ENCODE peak calls at places on chromosomes 3 and 15, in eight cellular contexts. R, B, J, L, X, F, P and D are unnamed samples.

GRCh38 chr15:84659904-84660781 is 2.1 kb upstream of the NMB start:
- DNase-seq in R (no peak), B (no peak), J (no peak), L (no peak), X (no peak), F (no peak), P (no peak), D (no peak)

GRCh38 chr3:51389423-51390183 is 1.5 kb upstream of the RBM15B start:
- DNase-seq in R (peak; percentile 84), B (no peak), J (peak; percentile 42), L (peak; percentile 84), X (peak; percentile 10), F (no peak), P (no peak), D (no peak)

GRCh38 chr3:71998995-71999673 is 214.2 kb upstream of the PROK2 start:
- DNase-seq in R (no peak), B (no peak), J (no peak), L (no peak), X (no peak), F (no peak), P (no peak), D (no peak)

GRCh38 chr3:106257172-106257571 is 388.4 kb upstream of the CBLB start:
- DNase-seq in R (no peak), B (no peak), J (no peak), L (no peak), X (no peak), F (no peak), P (no peak), D (no peak)

GRCh38 chr3:152968388-152969024 is 133.6 kb downstream of the P2RY1 start:
- DNase-seq in R (no peak), B (no peak), J (no peak), L (no peak), X (no peak), F (no peak), P (no peak), D (no peak)

GRCh38 chr15:57731543-57732103 is 25.1 kb downstream of the POLR2M start:
- DNase-seq in R (no peak), B (peak; percentile 17), J (no peak), L (no peak), X (no peak), F (no peak), P (no peak), D (peak; percentile 74)

GRCh38 chr3:61221759-61222362 is 29.4 kb downstream of the FHIT start:
- DNase-seq in R (no peak), B (no peak), J (no peak), L (no peak), X (no peak), F (no peak), P (no peak), D (no peak)

GRCh38 chr3:45311327-45311726 is 77.0 kb upstream of the LARS2 start:
- DNase-seq in R (no peak), B (no peak), J (no peak), L (no peak), X (no peak), F (peak; percentile 44), P (no peak), D (no peak)

GRCh38 chr3:186826316-186826977 is 16.1 kb upstream of the ADIPOQ start:
- DNase-seq in R (peak; percentile 81), B (no peak), J (no peak), L (peak; percentile 47), X (no peak), F (no peak), P (no peak), D (no peak)

GRCh38 chr15:41853831-41854230 is 15.2 kb downstream of the PLA2G4B start:
- DNase-seq in R (no peak), B (no peak), J (no peak), L (no peak), X (no peak), F (no peak), P (no peak), D (no peak)

GRCh38 chr15:41851755-41852370 is 13.2 kb downstream of the PLA2G4B start:
- DNase-seq in R (no peak), B (no peak), J (no peak), L (no peak), X (no peak), F (no peak), P (no peak), D (no peak)

GRCh38 chr15:41852736-41853135 is 14.1 kb downstream of the PLA2G4B start:
- DNase-seq in R (no peak), B (no peak), J (no peak), L (no peak), X (no peak), F (no peak), P (no peak), D (no peak)

GRCh38 chr15:41854443-41854842 is 15.8 kb downstream of the PLA2G4B start:
- DNase-seq in R (no peak), B (no peak), J (no peak), L (no peak), X (no peak), F (no peak), P (no peak), D (no peak)

GRCh38 chr15:41853191-41853590 is 14.5 kb downstream of the PLA2G4B start:
- DNase-seq in R (no peak), B (no peak), J (no peak), L (no peak), X (no peak), F (no peak), P (no peak), D (no peak)
- H3K27ac ChIP-seq in R (no peak overlapping the region), B (no peak overlapping the region), J (no peak overlapping the region), L (no peak overlapping the region), X (no peak overlapping the region), F (no peak overlapping the region), P (no peak overlapping the region), D (no peak overlapping the region)

GRCh38 chr3:133948131-133948810 is 52.6 kb upstream of the RAB6B start:
- DNase-seq in R (peak; percentile 80), B (no peak), J (no peak), L (no peak), X (no peak), F (no peak), P (no peak), D (no peak)
- H3K4me1 ChIP-seq in R (no peaks in the 10 kb centered on the region), B (peaks cover 15% of the 10 kb centered on the region), J (no peaks in the 10 kb centered on the region), L (peaks cover 25% of the 10 kb centered on the region), X (peaks cover 31% of the 10 kb centered on the region), F (peaks cover 22% of the 10 kb centered on the region), P (peaks cover 24% of the 10 kb centered on the region), D (peaks cover 40% of the 10 kb centered on the region)

DNA sequence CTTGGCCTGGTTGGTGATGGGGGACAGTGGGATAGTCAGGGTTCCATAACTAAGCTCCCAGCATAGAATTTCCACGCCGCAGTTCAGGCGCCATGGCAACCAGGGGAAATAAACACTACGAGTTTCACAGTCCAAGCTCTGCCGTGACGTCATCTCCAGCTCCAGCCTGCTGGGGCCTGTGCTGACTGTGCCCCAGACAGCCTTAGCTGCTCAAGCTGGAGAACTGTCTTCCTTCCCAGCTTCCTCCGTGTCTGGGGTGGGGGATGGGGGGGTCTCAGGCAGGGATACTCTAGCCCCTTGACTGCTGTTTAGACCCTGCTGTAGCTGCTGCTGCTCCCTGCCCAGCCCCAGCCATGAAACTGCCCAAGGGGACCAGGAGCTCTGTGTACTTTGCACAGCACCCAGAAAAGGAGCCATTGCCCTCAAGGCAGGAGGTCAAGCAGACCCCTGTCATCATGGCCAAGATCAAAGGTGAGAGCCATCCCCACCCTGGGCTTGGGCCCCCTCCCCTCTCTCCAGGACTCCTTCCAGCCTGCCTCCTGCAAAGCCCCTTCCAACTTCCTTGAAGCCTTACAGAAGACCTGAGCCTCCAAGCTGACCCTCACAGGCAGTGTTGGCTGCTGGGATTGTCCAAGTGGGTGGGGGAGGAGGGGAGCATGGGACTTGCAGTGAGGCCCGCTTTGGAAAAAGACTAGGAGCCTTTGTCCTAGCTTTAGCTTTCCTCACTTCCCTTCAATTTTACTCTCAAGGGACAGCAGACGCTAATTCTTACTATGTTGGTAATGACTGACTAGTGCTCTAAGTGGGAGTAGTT is 11.4 kb upstream of the CSPG4 start:
- DNase-seq in R (peak; percentile 80), B (peak; percentile 80), J (peak; percentile 81), L (peak; percentile 72), X (no peak), F (no peak), P (no peak), D (peak; percentile 97)
- TF ChIP-seq POLR2AphosphoS5 in R (no peak), B (peak; percentile 63), J (no peak), L (no peak), X (no peak), F (peak; percentile 39), P (no peak), D (peak; percentile 83)

DNA sequence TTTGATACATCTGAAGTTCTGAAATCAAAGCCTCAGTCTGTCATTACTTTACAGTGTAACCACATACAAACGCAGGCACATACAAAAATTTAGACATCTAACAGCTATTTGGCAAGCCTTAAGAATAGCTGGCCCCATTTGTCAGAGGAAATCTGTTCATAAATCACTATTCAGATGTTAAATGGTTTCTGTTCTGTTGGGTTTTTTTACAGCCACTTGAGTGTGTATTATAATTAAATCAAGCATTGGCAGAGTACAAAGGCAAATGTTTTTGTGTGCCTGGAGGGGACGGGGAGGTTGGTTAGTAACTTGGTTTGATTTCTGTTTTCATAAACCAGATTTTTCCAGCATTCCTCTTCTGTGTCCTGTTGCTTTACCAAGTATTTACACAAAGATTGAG is 24.1 kb downstream of the PIGB start:
- DNase-seq in R (no peak), B (no peak), J (no peak), L (peak; percentile 74), X (no peak), F (no peak), P (no peak), D (no peak)
- H3K27ac ChIP-seq in R (peak overlapping the region; percentile 12), B (no peak overlapping the region), J (no peak overlapping the region), L (peak overlapping the region; percentile 94), X (no peak overlapping the region), F (no peak overlapping the region), P (no peak overlapping the region), D (no peak overlapping the region)

GRCh38 chr3:157128771-157129671 is 30.9 kb downstream of the CCNL1 start:
- DNase-seq in R (peak; percentile 79), B (peak; percentile 65), J (peak; percentile 40), L (no peak), X (no peak), F (no peak), P (peak; percentile 22), D (peak; percentile 91)

GRCh38 chr3:157127831-157128767 is 31.8 kb downstream of the CCNL1 start:
- DNase-seq in R (no peak), B (no peak), J (peak; percentile 78), L (no peak), X (no peak), F (peak; percentile 97), P (peak; percentile 75), D (peak; percentile 91)

GRCh38 chr3:157127268-157127667 is 32.7 kb downstream of the CCNL1 start:
- DNase-seq in R (no peak), B (no peak), J (no peak), L (no peak), X (no peak), F (no peak), P (no peak), D (peak; percentile 42)

GRCh38 chr3:157125101-157125500 is 34.8 kb downstream of the CCNL1 start:
- DNase-seq in R (no peak), B (no peak), J (no peak), L (no peak), X (no peak), F (no peak), P (no peak), D (no peak)

DNA sequence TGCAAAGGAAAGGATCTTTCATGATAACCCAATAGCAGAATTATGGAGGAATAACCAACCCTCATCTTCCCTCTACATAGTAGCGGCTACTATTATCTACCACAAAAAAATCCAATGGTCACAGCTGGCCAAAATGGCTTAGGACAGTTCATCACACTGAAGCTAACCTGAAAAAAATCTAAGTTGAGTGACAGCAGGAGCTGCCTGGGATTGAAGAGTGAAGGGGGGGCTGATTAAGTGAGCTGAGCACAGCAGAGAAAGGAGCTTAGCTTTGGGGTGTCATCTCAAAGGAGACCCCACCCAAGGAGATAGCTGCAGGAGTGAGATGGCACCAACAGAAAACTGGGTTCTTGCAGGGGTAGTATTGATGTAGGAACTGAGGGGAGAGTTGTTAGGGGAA is 33.6 kb downstream of the CCNL1 start:
- DNase-seq in R (no peak), B (no peak), J (no peak), L (no peak), X (no peak), F (no peak), P (no peak), D (peak; percentile 21)
- H3K4me1 ChIP-seq in R (peaks cover 32% of the 10 kb centered on the region), B (peaks cover 32% of the 10 kb centered on the region), J (peaks cover 95% of the 10 kb centered on the region), L (peaks cover 12% of the 10 kb centered on the region), X (peaks cover 55% of the 10 kb centered on the region), F (peaks cover 33% of the 10 kb centered on the region), P (peaks cover 54% of the 10 kb centered on the region), D (peaks cover 42% of the 10 kb centered on the region)